ENCODE peak calls at places on chromosome 9, in five cellular contexts. Z is IMR-90, Q is K562, D is HepG2, R is A549. G is an unnamed sample.

GRCh38 chr9:90024419-90024818 is 419.6 kb downstream of the GADD45G start:
- DNase-seq in Z (no peak), Q (no peak), D (no peak), R (no peak), G (no peak)

GRCh38 chr9:98778251-98778650 is 18.1 kb downstream of the ANKS6 start:
- DNase-seq in Z (no peak), Q (no peak), D (no peak), R (no peak), G (no peak)

GRCh38 chr9:130265431-130266235 is at the start of gene HMCN2:
- DNase-seq in Z (no peak), Q (peak; percentile 53), D (no peak), R (no peak), G (peak; percentile 76)

GRCh38 chr9:124366476-124367220 is 48.6 kb downstream of the PSMB7 start:
- DNase-seq in Z (peak; percentile 82), Q (no peak), D (no peak), R (no peak), G (no peak)

GRCh38 chr9:16484744-16485143 is 385.7 kb downstream of the BNC2 start:
- DNase-seq in Z (peak; percentile 52), Q (no peak), D (no peak), R (no peak), G (no peak)

GRCh38 chr9:34507966-34508365 is 14.8 kb downstream of the ENHO start:
- DNase-seq in Z (no peak), Q (no peak), D (no peak), R (no peak), G (no peak)

GRCh38 chr9:133163559-133164208 is at the start of gene GBGT1:
- DNase-seq in Z (no peak), Q (peak; percentile 92), D (no peak), R (peak; percentile 35), G (peak; percentile 90)

GRCh38 chr9:2016411-2017208 is 1.5 kb downstream of the SMARCA2 start:
- DNase-seq in Z (peak; percentile 63), Q (peak; percentile 62), D (peak; percentile 45), R (peak; percentile 82), G (peak; percentile 76)

GRCh38 chr9:125511780-125512179 is 195.2 kb downstream of the MAPKAP1 start:
- DNase-seq in Z (no peak), Q (no peak), D (no peak), R (no peak), G (peak; percentile 6)

GRCh38 chr9:123607987-123608565 is 252.1 kb downstream of the CRB2 start:
- DNase-seq in Z (no peak), Q (no peak), D (no peak), R (no peak), G (peak; percentile 20)

GRCh38 chr9:86591472-86591871 is 237.3 kb upstream of the TUT7 start:
- DNase-seq in Z (no peak), Q (no peak), D (no peak), R (no peak), G (no peak)

GRCh38 chr9:4904322-4905134 is 80.5 kb upstream of the JAK2 start:
- DNase-seq in Z (peak; percentile 74), Q (no peak), D (no peak), R (no peak), G (no peak)

GRCh38 chr9:6827370-6827949 is 69.7 kb downstream of the KDM4C start:
- DNase-seq in Z (peak; percentile 54), Q (peak; percentile 29), D (peak; percentile 71), R (peak; percentile 51), G (no peak)

GRCh38 chr9:88852794-88853193 is 138.5 kb upstream of the S1PR3 start:
- DNase-seq in Z (peak; percentile 95), Q (peak; percentile 7), D (no peak), R (peak; percentile 58), G (no peak)

GRCh38 chr9:105148328-105149006 is 96.0 kb upstream of the SLC44A1 start:
- DNase-seq in Z (no peak), Q (no peak), D (no peak), R (peak; percentile 25), G (peak; percentile 29)

GRCh38 chr9:18472915-18473314 is 1.0 kb upstream of the ADAMTSL1 start:
- DNase-seq in Z (no peak), Q (no peak), D (no peak), R (no peak), G (no peak)

GRCh38 chr9:75855509-75855908 is 35.0 kb upstream of the PCSK5 start:
- DNase-seq in Z (peak; percentile 4), Q (no peak), D (peak; percentile 13), R (no peak), G (no peak)

GRCh38 chr9:272251-273213 is 57.9 kb downstream of the DOCK8 start:
- DNase-seq in Z (no peak), Q (peak; percentile 26), D (no peak), R (no peak), G (no peak)

GRCh38 chr9:21579209-21579608 is 97.1 kb upstream of the IFNE start:
- DNase-seq in Z (peak; percentile 10), Q (no peak), D (no peak), R (no peak), G (no peak)

GRCh38 chr9:130805510-130806387 is 29.3 kb upstream of the ABL1 start:
- DNase-seq in Z (peak; percentile 28), Q (peak; percentile 49), D (no peak), R (no peak), G (no peak)

GRCh38 chr9:116365056-116365471 is 211.5 kb downstream of the PAPPA start:
- DNase-seq in Z (peak; percentile 78), Q (no peak), D (no peak), R (no peak), G (no peak)

GRCh38 chr9:76512826-76513225 is 53.8 kb downstream of the GCNT1 start:
- DNase-seq in Z (peak; percentile 71), Q (no peak), D (no peak), R (no peak), G (no peak)

GRCh38 chr9:109766351-109766750 is 13.6 kb upstream of the PALM2AKAP2 start:
- DNase-seq in Z (peak; percentile 98), Q (no peak), D (no peak), R (no peak), G (no peak)

GRCh38 chr9:120742951-120743416 is 28.7 kb upstream of the MEGF9 start:
- DNase-seq in Z (peak; percentile 35), Q (peak; percentile 47), D (peak; percentile 70), R (peak; percentile 71), G (no peak)

GRCh38 chr9:13529321-13530104 is 250.0 kb upstream of the MPDZ start:
- DNase-seq in Z (no peak), Q (no peak), D (no peak), R (no peak), G (no peak)

GRCh38 chr9:112377087-112377486 is 2.8 kb upstream of the HSDL2 start:
- DNase-seq in Z (no peak), Q (no peak), D (no peak), R (no peak), G (no peak)

GRCh38 chr9:96655198-96655851 is at the start of gene PRXL2C:
- DNase-seq in Z (peak; percentile 52), Q (peak; percentile 87), D (peak; percentile 29), R (peak; percentile 55), G (no peak)

GRCh38 chr9:95091971-95092320 is 225.6 kb downstream of the FANCC start:
- DNase-seq in Z (peak; percentile 44), Q (no peak), D (no peak), R (no peak), G (no peak)

GRCh38 chr9:127053057-127053821 is 69.2 kb downstream of the ANGPTL2 start:
- DNase-seq in Z (no peak), Q (no peak), D (no peak), R (no peak), G (peak; percentile 19)
- TF ChIP-seq MAFK in Z (no peak), Q (no peak), D (no peak), R (no peak), G (no peak)

GRCh38 chr9:136530472-136531089 is 15.3 kb downstream of the NOTCH1 start:
- DNase-seq in Z (no peak), Q (no peak), D (no peak), R (no peak), G (peak; percentile 66)
- H3K4me1 ChIP-seq in Z (peaks cover 2% of the 10 kb centered on the region), Q (no peaks in the 10 kb centered on the region), D (peaks cover 16% of the 10 kb centered on the region), R (peaks cover 49% of the 10 kb centered on the region), G (peaks cover 8% of the 10 kb centered on the region)

GRCh38 chr9:114950761-114951160 is 20.4 kb upstream of the TNFSF8 start:
- DNase-seq in Z (no peak), Q (no peak), D (no peak), R (no peak), G (no peak)
- TF ChIP-seq MAFK in Z (no peak), Q (no peak), D (no peak), R (no peak), G (no peak)

DNA sequence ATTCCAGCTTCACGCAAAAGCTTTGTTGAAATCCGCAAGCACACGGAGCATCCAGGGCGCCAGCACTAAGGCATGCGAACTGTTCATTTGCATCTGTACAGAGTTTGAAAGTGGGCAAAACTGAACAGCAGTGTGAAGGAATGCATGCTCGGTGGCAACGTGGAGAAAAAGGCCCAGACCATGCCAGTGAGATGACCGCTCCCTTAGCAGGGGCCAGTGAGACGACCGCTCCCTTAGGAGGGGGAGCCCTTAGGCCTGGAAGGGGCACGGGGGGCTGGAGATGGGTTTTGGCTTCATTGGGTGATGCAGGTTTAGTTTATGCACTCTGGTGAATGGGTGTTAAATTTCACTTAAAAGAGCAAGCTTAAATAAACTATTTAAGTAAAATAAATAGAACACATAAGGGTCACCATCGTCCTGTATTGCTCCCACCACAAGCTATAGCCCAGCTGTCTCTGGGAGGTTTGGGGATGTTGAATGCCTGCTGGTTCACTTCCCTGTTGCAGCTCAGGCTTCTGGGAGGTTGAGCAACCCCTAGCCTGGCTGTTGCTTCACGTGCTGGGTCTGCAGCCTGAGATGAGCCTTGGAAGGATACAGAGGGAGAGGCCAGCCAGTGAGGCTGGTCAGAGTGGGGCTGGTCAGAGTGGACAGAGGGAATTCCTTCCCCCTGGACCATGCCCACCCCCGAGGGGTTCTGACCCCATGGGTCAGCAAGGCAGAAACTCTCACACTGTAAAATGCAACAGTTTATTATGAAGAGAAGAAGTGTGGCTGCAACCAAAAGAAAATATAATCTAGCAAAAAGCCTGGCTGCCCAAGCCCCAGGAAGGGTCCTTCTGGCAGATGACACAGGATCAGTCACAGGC is 4.6 kb upstream of the FCN1 start:
- DNase-seq in Z (no peak), Q (no peak), D (no peak), R (no peak), G (no peak)
- H3K4me1 ChIP-seq in Z (peaks cover 2% of the 10 kb centered on the region), Q (no peaks in the 10 kb centered on the region), D (no peaks in the 10 kb centered on the region), R (no peaks in the 10 kb centered on the region), G (no peaks in the 10 kb centered on the region)

GRCh38 chr9:117779760-117780159 is 75.6 kb downstream of the TLR4 start:
- DNase-seq in Z (no peak), Q (no peak), D (no peak), R (no peak), G (no peak)

GRCh38 chr9:117772960-117773359 is 68.8 kb downstream of the TLR4 start:
- DNase-seq in Z (no peak), Q (no peak), D (no peak), R (no peak), G (no peak)

GRCh38 chr9:117782931-117783788 is 79.0 kb downstream of the TLR4 start:
- DNase-seq in Z (no peak), Q (no peak), D (peak; percentile 23), R (peak; percentile 25), G (peak; percentile 54)

GRCh38 chr9:117775576-117775975 is 71.4 kb downstream of the TLR4 start:
- DNase-seq in Z (no peak), Q (no peak), D (no peak), R (no peak), G (no peak)

GRCh38 chr9:117777823-117778222 is 73.6 kb downstream of the TLR4 start:
- DNase-seq in Z (no peak), Q (no peak), D (no peak), R (no peak), G (no peak)
- TF ChIP-seq MAFK in Z (no peak), Q (no peak), D (no peak), R (no peak), G (no peak)

G was measured in H1.